ENCODE peak calls at places on chromosomes 13 and 19, in four cellular contexts. P is HepG2, G is GM12878, I is K562. N is an unnamed sample.

GRCh38 chr19:35555301-35556005 is 8.0 kb downstream of the ATP4A start:
- DNase-seq in I (peak; percentile 72), G (no peak), P (peak; percentile 56), N (peak; percentile 73)

GRCh38 chr13:71493189-71493588 is 373.8 kb downstream of the DACH1 start:
- DNase-seq in G (no peak), P (no peak), I (no peak), N (no peak)

GRCh38 chr19:7255631-7256030 is 38.6 kb downstream of the INSR start:
- DNase-seq in P (no peak), I (no peak), G (no peak), N (no peak)

GRCh38 chr13:33069365-33069764 is 53.1 kb downstream of the KL start:
- DNase-seq in I (peak; percentile 17), P (no peak), G (no peak), N (no peak)

GRCh38 chr19:45275370-45275971 is 24.4 kb downstream of the MARK4 start:
- DNase-seq in I (no peak), G (no peak), P (no peak), N (no peak)

GRCh38 chr13:99327761-99328160 is 20.6 kb upstream of the GPR183 start:
- DNase-seq in G (no peak), P (no peak), I (no peak), N (no peak)

GRCh38 chr13:30002577-30002976 is 152.2 kb upstream of the UBL3 start:
- DNase-seq in I (no peak), P (no peak), G (no peak), N (no peak)

GRCh38 chr19:16795731-16796130 is 33.5 kb upstream of the SIN3B start:
- DNase-seq in P (no peak), I (no peak), G (no peak), N (no peak)

GRCh38 chr13:50071399-50071798 is 56.2 kb downstream of the KCNRG start:
- DNase-seq in I (no peak), G (no peak), P (no peak), N (no peak)

GRCh38 chr19:51742736-51743288 is 8.9 kb downstream of the FPR1 start:
- DNase-seq in P (no peak), I (no peak), G (no peak), N (no peak)

GRCh38 chr19:17404621-17405249 is 695 bp downstream of the BST2 start:
- DNase-seq in G (no peak), I (peak; percentile 44), P (no peak), N (no peak)

GRCh38 chr13:24180743-24181384 is 20.3 kb downstream of the SPATA13 start:
- DNase-seq in G (no peak), P (no peak), I (no peak), N (no peak)

GRCh38 chr19:41530761-41531301 is 45.1 kb upstream of the CEACAM21 start:
- DNase-seq in G (no peak), I (no peak), P (no peak), N (no peak)

GRCh38 chr19:50192463-50193211 is 10.8 kb upstream of the MYH14 start:
- DNase-seq in P (no peak), G (no peak), I (no peak), N (no peak)

GRCh38 chr19:55811340-55811739 is 20.5 kb downstream of the NLRP11 start:
- DNase-seq in P (no peak), G (no peak), I (no peak), N (no peak)

GRCh38 chr13:45696610-45697226 is 5.4 kb upstream of the CBY2 start:
- DNase-seq in I (no peak), G (peak; percentile 64), P (no peak), N (no peak)

GRCh38 chr13:39144941-39145533 is 106.8 kb downstream of the NHLRC3 start:
- DNase-seq in I (peak; percentile 40), G (no peak), P (no peak), N (peak; percentile 31)

GRCh38 chr13:78978381-78978998 is 319.5 kb upstream of the OBI1 start:
- DNase-seq in I (peak; percentile 52), P (peak; percentile 50), G (peak; percentile 24), N (no peak)

DNA sequence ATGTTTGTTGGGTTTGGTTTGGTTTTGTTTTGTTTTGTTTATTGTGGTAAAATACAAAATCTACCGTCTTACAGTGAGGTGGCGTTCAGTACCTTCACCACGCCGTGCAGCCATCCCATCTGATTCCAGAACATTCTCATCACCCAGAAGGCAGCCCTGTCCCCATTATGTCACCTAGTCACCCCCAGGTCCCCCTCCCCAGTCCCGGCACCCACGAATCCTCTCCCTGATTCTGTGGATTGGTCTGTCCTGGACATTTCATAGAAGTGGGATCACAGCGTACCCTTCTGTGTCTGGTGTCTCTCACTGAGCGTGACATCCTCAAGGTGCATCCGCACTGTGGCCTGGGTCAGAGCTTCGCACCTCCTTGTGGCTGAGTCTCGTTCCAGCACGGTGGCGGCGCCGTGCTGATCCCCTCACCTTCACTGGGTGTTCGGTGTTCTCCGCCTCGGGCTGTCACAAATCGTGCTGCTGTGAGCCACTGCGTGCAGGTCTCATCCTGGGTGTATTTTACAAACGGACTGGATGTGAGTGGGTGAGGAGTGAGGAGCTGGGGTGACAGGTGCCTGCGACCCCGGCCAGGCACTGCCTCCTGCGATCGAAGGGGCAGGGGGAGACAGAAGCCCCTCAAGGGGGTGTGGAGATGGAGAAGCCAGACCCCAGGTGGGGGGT is 580 bp upstream of the TEKTIP1 start:
- DNase-seq in I (peak; percentile 38), G (no peak), P (no peak), N (no peak)
- H3K9ac ChIP-seq in I (no peak overlapping the region), G (no peak overlapping the region), P (no peak overlapping the region), N (no peak overlapping the region)

DNA sequence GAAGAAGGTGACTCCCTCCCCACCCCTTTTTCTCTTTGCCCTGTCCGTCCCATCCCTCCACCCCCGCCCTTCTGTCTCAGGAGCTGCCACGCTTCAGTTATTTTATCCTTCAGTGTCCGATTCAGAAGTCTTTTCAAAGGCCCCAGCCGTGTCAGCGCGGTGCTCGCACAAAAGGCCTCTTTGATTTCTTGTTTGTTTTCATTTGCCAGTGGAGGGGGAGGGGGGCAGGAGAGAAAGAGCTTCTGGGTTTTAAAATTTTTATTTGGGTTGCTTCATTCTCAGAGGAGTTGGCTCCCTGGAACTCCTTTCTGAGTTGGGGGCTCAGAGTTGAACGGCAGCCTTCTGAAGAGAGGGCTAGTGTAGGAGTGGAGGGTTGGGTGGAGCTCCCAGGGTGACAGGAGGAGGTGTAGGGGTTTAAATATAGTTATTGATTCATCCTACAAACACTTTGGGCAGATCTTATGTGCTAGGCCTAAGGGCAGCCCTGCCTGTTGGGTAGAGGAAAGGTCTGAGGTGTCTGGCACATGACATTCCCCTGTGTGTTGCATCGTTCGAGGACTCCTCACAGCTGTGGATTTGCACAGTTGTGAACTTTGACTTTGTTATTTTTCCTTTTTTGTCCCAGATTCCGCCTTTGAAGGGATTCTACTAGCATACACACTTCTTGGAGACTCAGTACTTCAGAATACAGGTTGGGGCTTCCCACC is 36.8 kb downstream of the NFIX start:
- DNase-seq in I (no peak), G (no peak), P (peak; percentile 87), N (no peak)
- TF ChIP-seq HDAC2 in I (no peak), G (no peak), P (no peak), N (no peak)

GRCh38 chr13:47038196-47038595 is 141.3 kb upstream of the HTR2A start:
- DNase-seq in I (no peak), G (no peak), P (no peak), N (no peak)
- TF ChIP-seq RFX5 in I (no peak), G (no peak), P (no peak), N (no peak)

GRCh38 chr13:110345266-110345665 is 38.2 kb downstream of the COL4A2 start:
- DNase-seq in G (no peak), I (no peak), P (no peak), N (no peak)

GRCh38 chr13:110341445-110342247 is 34.6 kb downstream of the COL4A2 start:
- DNase-seq in P (no peak), G (no peak), I (no peak), N (no peak)

GRCh38 chr13:110344320-110344719 is 37.2 kb downstream of the COL4A2 start:
- DNase-seq in I (no peak), P (no peak), G (no peak), N (no peak)

GRCh38 chr13:110342474-110342873 is 35.4 kb downstream of the COL4A2 start:
- DNase-seq in P (no peak), I (no peak), G (no peak), N (no peak)

GRCh38 chr13:110343241-110343865 is 36.3 kb downstream of the COL4A2 start:
- DNase-seq in I (no peak), P (no peak), G (no peak), N (no peak)
- H3K9ac ChIP-seq in I (no peak overlapping the region), P (no peak overlapping the region), G (no peak overlapping the region), N (no peak overlapping the region)

DNA sequence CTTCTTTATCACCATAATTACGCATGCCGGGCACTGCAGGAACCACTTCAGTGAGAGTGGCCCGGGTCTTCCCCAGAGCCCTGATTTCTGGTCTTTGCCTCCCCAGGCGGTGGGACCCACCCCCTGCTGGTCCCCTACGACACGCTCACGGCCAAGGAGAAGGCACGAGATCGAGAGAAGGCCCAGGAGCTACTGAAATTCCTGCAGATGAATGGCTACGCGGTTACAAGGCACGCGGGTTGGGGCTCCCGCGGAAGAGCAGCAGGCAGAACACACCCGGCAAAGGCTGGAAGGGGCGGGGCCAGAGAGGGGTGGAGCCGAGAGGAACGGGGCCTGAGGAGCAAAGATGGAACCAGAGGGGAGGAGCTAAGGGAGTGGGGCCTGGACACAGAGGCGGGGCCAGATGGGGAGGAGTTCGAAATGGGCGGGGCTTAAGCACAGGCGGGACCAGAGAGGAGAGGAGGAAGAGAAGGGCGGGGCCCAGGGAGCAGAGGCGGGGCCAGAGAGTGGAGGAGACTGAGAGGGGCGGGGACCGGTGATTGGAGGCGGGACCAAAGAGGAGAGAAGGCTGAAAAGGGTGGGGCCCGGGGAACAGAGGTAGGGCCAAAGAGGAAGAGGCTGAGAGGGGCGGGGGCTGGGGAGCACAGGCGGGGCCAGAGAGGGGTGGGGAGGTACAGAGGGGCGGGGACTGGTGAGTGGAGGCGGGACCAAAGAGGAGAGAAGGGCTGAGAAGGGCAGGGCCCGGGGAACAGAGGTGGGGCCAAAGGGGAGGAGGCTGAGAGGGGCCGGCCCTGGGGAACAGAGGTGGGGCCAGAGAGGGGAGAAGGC is 73.4 kb downstream of the RYR1 start:
- DNase-seq in G (peak; percentile 63), I (peak; percentile 99), P (peak; percentile 47), N (peak; percentile 99)
- TF ChIP-seq HDAC2 in G (no peak), I (no peak), P (no peak), N (no peak)

N was measured in H1.